ENCODE peak calls at places on chromosomes 5 and 9, in five cellular contexts. E is upper lobe of right lung, W is stomach, P is adrenal gland, V is neural progenitor cell. L is an unnamed sample. For H3K9me3, the result is how much of the 10 kb centered on the place peaks cover.

GRCh38 chr9:105232207-105232606 is 12.2 kb upstream of the SLC44A1 start:
- DNase-seq in E (no peak), W (no peak), P (no peak), V (no peak), L (no peak)

GRCh38 chr5:155562153-155562552 is 548.6 kb downstream of the KIF4B start:
- DNase-seq in E (no peak), W (no peak), P (no peak), V (no peak), L (no peak)

GRCh38 chr9:7828344-7828743 is 28.8 kb upstream of the DMAC1 start:
- DNase-seq in E (no peak), W (no peak), P (no peak), V (no peak), L (no peak)

GRCh38 chr9:25681270-25681669 is 3.0 kb upstream of the TUSC1 start:
- DNase-seq in E (no peak), W (no peak), P (no peak), V (no peak), L (no peak)

GRCh38 chr9:134781895-134782294 is 98.7 kb upstream of the FCN2 start:
- DNase-seq in E (no peak), W (no peak), P (no peak), V (peak), L (no peak)

GRCh38 chr9:81264516-81264915 is 424.8 kb downstream of the TLE1 start:
- DNase-seq in E (no peak), W (no peak), P (no peak), V (no peak), L (no peak)

GRCh38 chr9:133979124-133979920 is 12.8 kb downstream of the VAV2 start:
- DNase-seq in E (peak), W (no peak), P (peak), V (peak), L (peak)

GRCh38 chr5:138504799-138505198 is 38.2 kb downstream of the ETF1 start:
- DNase-seq in E (no peak), W (peak), P (peak), V (no peak), L (peak)

GRCh38 chr9:133256686-133257091 is 18.3 kb downstream of the ABO start:
- DNase-seq in E (no peak), W (no peak), P (no peak), V (no peak), L (no peak)

GRCh38 chr5:72938206-72938605 is 17.6 kb upstream of the FCHO2 start:
- DNase-seq in E (no peak), W (no peak), P (no peak), V (no peak), L (no peak)

GRCh38 chr9:15087031-15087417 is 176.8 kb upstream of the FREM1 start:
- DNase-seq in E (no peak), W (no peak), P (no peak), V (no peak), L (no peak)

GRCh38 chr5:94375801-94376200 is 242.6 kb downstream of the KIAA0825 start:
- DNase-seq in E (no peak), W (no peak), P (no peak), V (no peak), L (no peak)

GRCh38 chr5:127812570-127812969 is 109.4 kb downstream of the CCDC192 start:
- DNase-seq in E (no peak), W (no peak), P (no peak), V (no peak), L (no peak)

GRCh38 chr9:128093016-128093415 is 25.0 kb downstream of the SLC25A25 start:
- DNase-seq in E (no peak), W (no peak), P (no peak), V (no peak), L (no peak)

GRCh38 chr9:74748966-74749365 is 138.8 kb downstream of the TRPM6 start:
- DNase-seq in E (no peak), W (no peak), P (no peak), V (no peak), L (no peak)

GRCh38 chr9:125142560-125143376 is 560 bp downstream of the SCAI start:
- DNase-seq in E (no peak), W (no peak), P (peak), V (peak), L (no peak)

GRCh38 chr9:935348-935965 is 41.0 kb upstream of the DMRT3 start:
- DNase-seq in E (no peak), W (no peak), P (no peak), V (no peak), L (no peak)

GRCh38 chr5:98839469-98840383 is 66.3 kb downstream of the RGMB start:
- DNase-seq in E (no peak), W (no peak), P (no peak), V (no peak), L (no peak)

GRCh38 chr5:94508421-94509148 is 109.8 kb downstream of the KIAA0825 start:
- DNase-seq in E (no peak), W (no peak), P (no peak), V (no peak), L (no peak)

GRCh38 chr5:172881691-172882370 is 47.8 kb downstream of the ERGIC1 start:
- DNase-seq in E (peak), W (peak), P (peak), V (no peak), L (no peak)

GRCh38 chr9:81815781-81816180 is 112.4 kb upstream of the SPATA31D4 start:
- DNase-seq in E (no peak), W (no peak), P (no peak), V (no peak), L (no peak)

GRCh38 chr5:139711067-139711851 is 63.1 kb downstream of the CXXC5 start:
- DNase-seq in E (no peak), W (no peak), P (no peak), V (peak), L (no peak)

GRCh38 chr5:99034336-99034735 is 105.5 kb upstream of the CHD1 start:
- DNase-seq in E (no peak), W (peak), P (no peak), V (no peak), L (no peak)

GRCh38 chr9:110714314-110714713 is 45.7 kb downstream of the MUSK start:
- DNase-seq in E (no peak), W (peak), P (no peak), V (no peak), L (no peak)

GRCh38 chr5:173642895-173643481 is 26.5 kb upstream of the BOD1 start:
- DNase-seq in E (no peak), W (no peak), P (no peak), V (no peak), L (peak)

GRCh38 chr5:53792338-53792737 is 231.9 kb downstream of the NDUFS4 start:
- DNase-seq in E (no peak), W (no peak), P (no peak), V (no peak), L (no peak)

GRCh38 chr9:127521919-127522304 is 70.6 kb downstream of the LRSAM1 start:
- DNase-seq in E (no peak), W (peak), P (no peak), V (no peak), L (peak)

GRCh38 chr5:142215915-142216681 is 107.5 kb downstream of the NDFIP1 start:
- DNase-seq in E (peak), W (no peak), P (no peak), V (no peak), L (peak)

GRCh38 chr5:141677415-141677814 is 4.6 kb downstream of the ARAP3 start:
- DNase-seq in E (no peak), W (no peak), P (no peak), V (peak), L (no peak)

GRCh38 chr5:97037819-97038218 is 101.9 kb downstream of the LNPEP start:
- DNase-seq in E (no peak), W (no peak), P (no peak), V (no peak), L (no peak)

GRCh38 chr5:81164936-81165335 is 68.2 kb upstream of the CKMT2 start:
- DNase-seq in E (no peak), W (no peak), P (no peak), V (no peak), L (no peak)

GRCh38 chr9:79924836-79925235 is 353.1 kb downstream of the TLE4 start:
- DNase-seq in E (no peak), W (no peak), P (no peak), V (no peak), L (no peak)

GRCh38 chr9:113692264-113692663 is 183.8 kb upstream of the ZNF618 start:
- DNase-seq in E (no peak), W (no peak), P (no peak), V (no peak), L (no peak)

GRCh38 chr5:142342128-142342981 is 17.5 kb upstream of the SPRY4 start:
- DNase-seq in E (peak), W (no peak), P (peak), V (no peak), L (no peak)

GRCh38 chr9:120860083-120860482 is 16.9 kb downstream of the PHF19 start:
- DNase-seq in E (no peak), W (no peak), P (no peak), V (no peak), L (no peak)

GRCh38 chr9:79799691-79800345 is 228.1 kb downstream of the TLE4 start:
- DNase-seq in E (no peak), W (no peak), P (no peak), V (no peak), L (no peak)

GRCh38 chr9:89606567-89607311 is 1.9 kb downstream of the GADD45G start:
- DNase-seq in E (peak), W (peak), P (peak), V (peak), L (no peak)

GRCh38 chr9:5144217-5144616 is 41.2 kb downstream of the INSL6 start:
- DNase-seq in E (no peak), W (no peak), P (no peak), V (no peak), L (no peak)
- H3K9me3 ChIP-seq in E (under half), W (under half), P (under half), V (under half), L (under half)

GRCh38 chr9:16651445-16651964 is 219.0 kb downstream of the BNC2 start:
- DNase-seq in E (no peak), W (no peak), P (no peak), V (no peak), L (no peak)

GRCh38 chr9:16654727-16655126 is 215.7 kb downstream of the BNC2 start:
- DNase-seq in E (no peak), W (no peak), P (no peak), V (no peak), L (no peak)

GRCh38 chr9:16653491-16654407 is 216.7 kb downstream of the BNC2 start:
- DNase-seq in E (no peak), W (no peak), P (peak), V (peak), L (no peak)

GRCh38 chr9:16656432-16657169 is 213.9 kb downstream of the BNC2 start:
- DNase-seq in E (no peak), W (no peak), P (no peak), V (no peak), L (no peak)

DNA sequence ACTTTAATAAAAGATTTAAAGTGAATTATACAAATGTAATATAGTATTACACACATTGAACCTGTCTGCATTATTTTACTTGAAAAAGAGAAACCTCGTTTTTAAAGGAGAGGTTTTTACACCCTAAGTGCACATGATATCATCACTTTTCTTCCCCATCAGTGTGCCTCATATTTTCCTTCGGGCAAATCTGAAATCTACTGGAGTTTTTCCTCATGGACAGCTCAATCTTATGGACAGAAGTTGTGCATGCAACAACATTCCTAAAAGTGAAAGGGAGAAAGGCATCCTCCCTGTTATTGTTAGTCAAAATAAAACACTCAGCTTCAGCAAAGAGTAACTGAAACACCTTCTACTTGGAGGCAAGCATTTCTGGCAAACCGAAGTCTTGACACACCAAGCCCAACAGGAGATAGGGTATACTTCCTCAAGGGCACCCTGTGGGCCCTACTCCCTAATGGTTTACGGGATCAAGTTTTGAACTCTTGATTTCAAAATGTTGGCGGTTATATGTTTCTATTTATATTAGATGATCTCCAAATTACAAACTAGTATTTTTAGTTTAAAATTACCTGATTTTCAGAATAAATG is 217.9 kb downstream of the BNC2 start:
- DNase-seq in E (no peak), W (no peak), P (no peak), V (no peak), L (no peak)
- H3K27ac ChIP-seq in E (no peak), W (no peak), P (no peak), V (no peak), L (no peak)

GRCh38 chr9:136380381-136380780 is 6.9 kb upstream of the CARD9 start:
- DNase-seq in E (no peak), W (no peak), P (no peak), V (no peak), L (no peak)

GRCh38 chr9:136381311-136381710 is 7.8 kb upstream of the CARD9 start:
- DNase-seq in E (no peak), W (no peak), P (no peak), V (no peak), L (no peak)

GRCh38 chr9:136379003-136379287 is 5.5 kb upstream of the CARD9 start:
- DNase-seq in E (no peak), W (no peak), P (no peak), V (no peak), L (no peak)

GRCh38 chr9:136379401-136379800 is 5.9 kb upstream of the CARD9 start:
- DNase-seq in E (no peak), W (no peak), P (no peak), V (no peak), L (no peak)

GRCh38 chr9:136379891-136380290 is 6.4 kb upstream of the CARD9 start:
- DNase-seq in E (no peak), W (no peak), P (no peak), V (no peak), L (no peak)
- H3K9me3 ChIP-seq in E (under half), W (under half), P (under half), V (under half), L (under half)

GRCh38 chr5:73938280-73938937 is 312.4 kb downstream of the ARHGEF28 start:
- DNase-seq in E (no peak), W (no peak), P (no peak), V (no peak), L (peak)

GRCh38 chr5:73939535-73939934 is 313.5 kb downstream of the ARHGEF28 start:
- DNase-seq in E (no peak), W (no peak), P (no peak), V (no peak), L (no peak)

GRCh38 chr5:73938938-73939320 is 312.9 kb downstream of the ARHGEF28 start:
- DNase-seq in E (no peak), W (no peak), P (no peak), V (no peak), L (no peak)

GRCh38 chr5:73940747-73941146 is 314.8 kb downstream of the ARHGEF28 start:
- DNase-seq in E (no peak), W (no peak), P (no peak), V (no peak), L (no peak)

GRCh38 chr5:73940026-73940425 is 314.0 kb downstream of the ARHGEF28 start:
- DNase-seq in E (no peak), W (no peak), P (no peak), V (no peak), L (no peak)
- H3K27ac ChIP-seq in E (no peak), W (no peak), P (no peak), V (no peak), L (no peak)

DNA sequence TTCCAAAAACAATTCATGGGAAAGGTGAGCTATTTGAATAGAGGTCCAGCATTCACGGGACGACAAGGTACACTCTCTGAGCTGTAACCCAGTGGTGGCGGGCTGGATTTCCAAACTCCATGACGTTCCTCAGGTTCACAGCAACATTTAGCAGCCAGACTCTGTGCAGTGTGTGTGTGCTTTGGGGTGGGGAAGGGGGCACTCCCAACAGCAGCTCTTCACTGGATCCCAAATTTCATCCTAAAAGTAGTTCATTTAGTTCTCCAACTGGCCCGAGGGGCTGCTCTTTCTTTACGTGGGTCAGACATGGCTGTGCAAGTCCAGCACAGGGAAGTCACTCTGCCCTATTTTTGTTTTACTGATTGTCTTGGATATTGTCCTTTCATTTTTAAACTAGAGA is 98.0 kb upstream of the IRX2 start:
- DNase-seq in E (no peak), W (no peak), P (no peak), V (no peak), L (no peak)
- H3K9me3 ChIP-seq in E (under half), W (under half), P (under half), V (under half), L (under half)

GRCh38 chr9:129887210-129888084 is 52.2 kb downstream of the USP20 start:
- DNase-seq in E (no peak), W (no peak), P (no peak), V (no peak), L (no peak)
- H3K27ac ChIP-seq in E (peak), W (peak), P (no peak), V (no peak), L (no peak)

GRCh38 chr9:122695696-122696095 is 20.8 kb downstream of the OR1L3 start:
- DNase-seq in E (no peak), W (no peak), P (no peak), V (no peak), L (no peak)
- H3K9me3 ChIP-seq in E (under half), W (under half), P (under half), V (under half), L (under half)